ENCODE peak calls at places on chromosomes 11 and 22, in four cellular contexts. One of them, this sample, is unnamed.
A peak's percentile ranks its signal among the peaks of the same experiment; 100 is the strongest.

GRCh38 chr11:118230088-118230487 is 5.3 kb upstream of the JAML start:
- DNase-seq in fibroblast of pulmonary artery: no peak
- DNase-seq in retinal pigment epithelial cell: no peak
- DNase-seq in choroid plexus epithelial cell: no peak
- DNase-seq in this sample: no peak

GRCh38 chr22:20089977-20090729 is 10.1 kb downstream of the DGCR8 start:
- DNase-seq in retinal pigment epithelial cell: no peak
- DNase-seq in choroid plexus epithelial cell: no peak
- DNase-seq in fibroblast of pulmonary artery: no peak
- DNase-seq in this sample: no peak

GRCh38 chr22:44181033-44181911 is 547 bp downstream of the PARVG start:
- DNase-seq in choroid plexus epithelial cell: no peak
- DNase-seq in fibroblast of pulmonary artery: no peak
- DNase-seq in retinal pigment epithelial cell: no peak
- DNase-seq in this sample: no peak

GRCh38 chr11:36231300-36231699 is 57.9 kb downstream of the COMMD9 start:
- DNase-seq in retinal pigment epithelial cell: peak; percentile 85
- DNase-seq in fibroblast of pulmonary artery: peak; percentile 59
- DNase-seq in choroid plexus epithelial cell: peak; percentile 84
- DNase-seq in this sample: no peak

GRCh38 chr11:118975771-118976709 is 4.5 kb downstream of the FOXR1 start:
- DNase-seq in choroid plexus epithelial cell: no peak
- DNase-seq in retinal pigment epithelial cell: peak; percentile 74
- DNase-seq in fibroblast of pulmonary artery: no peak
- DNase-seq in this sample: no peak

GRCh38 chr22:19807914-19808872 is 46.5 kb downstream of the GNB1L start:
- DNase-seq in choroid plexus epithelial cell: no peak
- DNase-seq in fibroblast of pulmonary artery: no peak
- DNase-seq in retinal pigment epithelial cell: no peak
- DNase-seq in this sample: no peak

GRCh38 chr11:124301482-124301881 is 12.3 kb downstream of the OR8D1 start:
- DNase-seq in retinal pigment epithelial cell: no peak
- DNase-seq in fibroblast of pulmonary artery: peak; percentile 73
- DNase-seq in choroid plexus epithelial cell: peak; percentile 81
- DNase-seq in this sample: no peak

GRCh38 chr22:17596226-17596625 is 32.3 kb downstream of the ATP6V1E1 start:
- DNase-seq in choroid plexus epithelial cell: no peak
- DNase-seq in fibroblast of pulmonary artery: no peak
- DNase-seq in retinal pigment epithelial cell: no peak
- DNase-seq in this sample: no peak

GRCh38 chr22:24529898-24530297 is 25.0 kb downstream of the GUCD1 start:
- DNase-seq in retinal pigment epithelial cell: no peak
- DNase-seq in choroid plexus epithelial cell: no peak
- DNase-seq in fibroblast of pulmonary artery: no peak
- DNase-seq in this sample: no peak

GRCh38 chr22:49011769-49012598 is 815.7 kb downstream of the BRD1 start:
- DNase-seq in fibroblast of pulmonary artery: no peak
- DNase-seq in choroid plexus epithelial cell: no peak
- DNase-seq in retinal pigment epithelial cell: no peak
- DNase-seq in this sample: no peak

GRCh38 chr11:33694346-33695050 is 6.1 kb downstream of the C11orf91 start:
- DNase-seq in retinal pigment epithelial cell: no peak
- DNase-seq in fibroblast of pulmonary artery: no peak
- DNase-seq in choroid plexus epithelial cell: no peak
- DNase-seq in this sample: no peak

GRCh38 chr11:92295175-92296137 is 70.8 kb downstream of the FAT3 start:
- DNase-seq in fibroblast of pulmonary artery: peak; percentile 63
- DNase-seq in choroid plexus epithelial cell: no peak
- DNase-seq in retinal pigment epithelial cell: peak; percentile 37
- DNase-seq in this sample: no peak

GRCh38 chr22:47807506-47807905 is 1045.1 kb downstream of the TBC1D22A start:
- DNase-seq in retinal pigment epithelial cell: no peak
- DNase-seq in fibroblast of pulmonary artery: no peak
- DNase-seq in choroid plexus epithelial cell: no peak
- DNase-seq in this sample: no peak

GRCh38 chr11:75565221-75565814 is 3.3 kb downstream of the SERPINH1 start:
- DNase-seq in choroid plexus epithelial cell: peak; percentile 68
- DNase-seq in retinal pigment epithelial cell: no peak
- DNase-seq in fibroblast of pulmonary artery: peak; percentile 71
- DNase-seq in this sample: no peak

GRCh38 chr22:19879996-19880785 is 25.5 kb upstream of the GNB1L start:
- DNase-seq in fibroblast of pulmonary artery: no peak
- DNase-seq in choroid plexus epithelial cell: no peak
- DNase-seq in retinal pigment epithelial cell: no peak
- DNase-seq in this sample: peak; percentile 21

GRCh38 chr11:78371221-78371899 is 46.3 kb downstream of the GAB2 start:
- DNase-seq in retinal pigment epithelial cell: no peak
- DNase-seq in choroid plexus epithelial cell: no peak
- DNase-seq in fibroblast of pulmonary artery: no peak
- DNase-seq in this sample: peak; percentile 24

GRCh38 chr22:24325105-24325757 is 54.6 kb downstream of the SPECC1L start:
- DNase-seq in choroid plexus epithelial cell: peak; percentile 96
- DNase-seq in fibroblast of pulmonary artery: peak; percentile 92
- DNase-seq in retinal pigment epithelial cell: peak; percentile 38
- DNase-seq in this sample: peak; percentile 19

GRCh38 chr11:7219457-7219856 is 32.2 kb upstream of the SYT9 start:
- DNase-seq in fibroblast of pulmonary artery: no peak
- DNase-seq in retinal pigment epithelial cell: peak; percentile 35
- DNase-seq in choroid plexus epithelial cell: no peak
- DNase-seq in this sample: no peak

GRCh38 chr22:48187272-48187855 is 1424.9 kb downstream of the TBC1D22A start:
- DNase-seq in fibroblast of pulmonary artery: no peak
- DNase-seq in retinal pigment epithelial cell: no peak
- DNase-seq in choroid plexus epithelial cell: no peak
- DNase-seq in this sample: no peak

GRCh38 chr11:108628326-108628725 is 34.8 kb upstream of the EXPH5 start:
- DNase-seq in choroid plexus epithelial cell: no peak
- DNase-seq in retinal pigment epithelial cell: no peak
- DNase-seq in fibroblast of pulmonary artery: no peak
- DNase-seq in this sample: no peak

GRCh38 chr11:71252782-71253730 is 679 bp upstream of the SHANK2 start:
- DNase-seq in fibroblast of pulmonary artery: peak; percentile 27
- DNase-seq in choroid plexus epithelial cell: peak; percentile 49
- DNase-seq in retinal pigment epithelial cell: no peak
- DNase-seq in this sample: no peak

GRCh38 chr22:27650572-27650971 is 151.0 kb downstream of the MN1 start:
- DNase-seq in fibroblast of pulmonary artery: no peak
- DNase-seq in choroid plexus epithelial cell: no peak
- DNase-seq in retinal pigment epithelial cell: no peak
- DNase-seq in this sample: no peak

GRCh38 chr11:83349371-83349770 is 63.2 kb upstream of the CCDC90B start:
- DNase-seq in fibroblast of pulmonary artery: no peak
- DNase-seq in choroid plexus epithelial cell: no peak
- DNase-seq in retinal pigment epithelial cell: no peak
- DNase-seq in this sample: no peak

GRCh38 chr11:19677380-19678080 is 35.1 kb upstream of the NAV2 start:
- DNase-seq in fibroblast of pulmonary artery: no peak
- DNase-seq in choroid plexus epithelial cell: no peak
- DNase-seq in retinal pigment epithelial cell: no peak
- DNase-seq in this sample: no peak

GRCh38 chr11:57476883-57477506 is 16.7 kb downstream of the RTN4RL2 start:
- DNase-seq in choroid plexus epithelial cell: peak; percentile 16
- DNase-seq in fibroblast of pulmonary artery: no peak
- DNase-seq in retinal pigment epithelial cell: no peak
- DNase-seq in this sample: no peak

GRCh38 chr11:12120031-12121008 is 9.9 kb downstream of the MICAL2 start:
- DNase-seq in fibroblast of pulmonary artery: peak; percentile 71
- DNase-seq in choroid plexus epithelial cell: no peak
- DNase-seq in retinal pigment epithelial cell: no peak
- DNase-seq in this sample: no peak

GRCh38 chr22:20438066-20438677 is 547 bp upstream of the SCARF2 start:
- DNase-seq in retinal pigment epithelial cell: no peak
- DNase-seq in choroid plexus epithelial cell: peak; percentile 75
- DNase-seq in fibroblast of pulmonary artery: peak; percentile 30
- DNase-seq in this sample: peak; percentile 14

GRCh38 chr22:20488946-20489345 is 6.6 kb downstream of the KLHL22 start:
- DNase-seq in choroid plexus epithelial cell: no peak
- DNase-seq in retinal pigment epithelial cell: no peak
- DNase-seq in fibroblast of pulmonary artery: no peak
- DNase-seq in this sample: no peak

GRCh38 chr11:15850992-15851615 is 505.2 kb downstream of the SOX6 start:
- DNase-seq in fibroblast of pulmonary artery: peak; percentile 16
- DNase-seq in retinal pigment epithelial cell: no peak
- DNase-seq in choroid plexus epithelial cell: no peak
- DNase-seq in this sample: no peak

GRCh38 chr11:124026498-124026897 is at the start of gene OR10G8:
- DNase-seq in fibroblast of pulmonary artery: no peak
- DNase-seq in retinal pigment epithelial cell: no peak
- DNase-seq in choroid plexus epithelial cell: no peak
- DNase-seq in this sample: no peak

GRCh38 chr11:106031210-106031845 is 9.3 kb upstream of the MSANTD4 start:
- DNase-seq in retinal pigment epithelial cell: no peak
- DNase-seq in choroid plexus epithelial cell: peak; percentile 22
- DNase-seq in fibroblast of pulmonary artery: peak; percentile 11
- DNase-seq in this sample: no peak

GRCh38 chr11:77590194-77590591 is 440 bp downstream of the AQP11 start:
- DNase-seq in retinal pigment epithelial cell: no peak
- DNase-seq in choroid plexus epithelial cell: peak; percentile 66
- DNase-seq in fibroblast of pulmonary artery: peak; percentile 29
- DNase-seq in this sample: no peak

DNA sequence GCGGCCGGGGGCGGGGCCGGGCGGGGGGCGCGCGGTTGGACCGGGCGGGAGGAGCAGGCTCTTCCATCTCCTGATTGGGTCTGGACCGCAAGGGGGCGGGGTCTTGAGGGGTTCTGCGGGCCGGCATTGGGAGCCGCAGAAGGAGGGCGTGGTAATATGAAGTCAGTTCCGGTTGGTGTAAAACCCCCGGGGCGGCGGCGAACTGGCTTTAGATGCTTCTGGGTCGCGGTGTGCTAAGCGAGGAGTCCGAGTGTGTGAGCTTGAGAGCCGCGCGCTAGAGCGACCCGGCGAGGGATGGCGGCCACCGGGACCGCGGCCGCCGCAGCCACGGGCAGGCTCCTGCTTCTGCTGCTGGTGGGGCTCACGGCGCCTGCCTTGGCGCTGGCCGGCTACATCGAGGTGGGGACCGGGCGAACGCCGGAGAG is at the start of gene APLP2:
- DNase-seq in fibroblast of pulmonary artery: peak; percentile 98
- DNase-seq in retinal pigment epithelial cell: peak; percentile 91
- DNase-seq in choroid plexus epithelial cell: peak; percentile 99
- DNase-seq in this sample: peak; percentile 70
- TF ChIP-seq CTCF in fibroblast of pulmonary artery: no peak
- TF ChIP-seq CTCF in retinal pigment epithelial cell: peak; percentile 0
- TF ChIP-seq CTCF in choroid plexus epithelial cell: no peak
- TF ChIP-seq CTCF in this sample: no peak

DNA sequence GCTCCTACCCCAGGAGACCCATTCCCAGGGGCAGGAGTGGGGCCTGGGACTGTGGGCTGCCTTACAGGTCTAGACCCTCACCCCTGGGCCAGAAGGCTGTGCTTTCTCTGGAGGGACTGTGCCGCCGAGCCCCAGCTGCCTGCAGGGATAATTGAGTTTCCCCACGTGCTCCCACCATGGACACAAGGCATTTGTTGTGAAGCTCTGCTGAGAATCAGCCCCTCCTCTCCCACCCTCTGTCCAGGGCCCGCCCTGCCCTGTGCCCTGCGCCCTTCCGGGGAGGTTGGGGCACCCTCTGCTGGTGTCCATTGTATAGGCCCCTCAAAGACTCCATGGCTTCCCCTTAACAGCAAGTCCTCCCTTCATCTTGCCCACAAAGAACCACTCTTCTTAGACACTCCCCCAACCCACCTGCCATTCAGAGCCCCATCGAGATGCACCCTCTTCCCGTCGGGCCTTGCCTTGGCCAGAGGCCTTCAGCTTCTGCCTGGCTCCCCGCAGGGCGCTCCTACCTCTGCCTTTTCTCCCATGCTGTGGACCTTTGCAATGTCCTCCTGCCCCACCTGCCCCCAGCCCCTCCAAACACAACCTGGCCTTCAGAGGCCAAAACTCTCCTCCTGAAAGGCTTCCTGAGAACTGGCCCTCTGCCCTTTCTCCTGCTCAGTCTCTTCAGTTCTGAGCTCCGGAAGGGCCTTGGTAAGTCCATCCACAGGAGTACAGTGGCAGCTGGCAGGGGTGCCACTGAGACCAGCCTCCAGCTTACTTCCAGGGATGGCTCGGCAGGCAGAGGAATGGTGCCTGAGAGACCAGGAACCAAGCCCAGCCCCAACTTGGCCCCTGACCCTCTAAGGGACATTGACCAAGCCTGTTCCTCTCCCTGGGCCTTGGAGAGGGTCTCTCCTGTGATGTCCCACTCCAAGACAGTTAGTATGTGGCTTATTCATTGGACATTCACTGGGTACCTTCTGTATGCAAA is 22.4 kb downstream of the DUSP8 start:
- DNase-seq in retinal pigment epithelial cell: no peak
- DNase-seq in fibroblast of pulmonary artery: no peak
- DNase-seq in choroid plexus epithelial cell: no peak
- DNase-seq in this sample: no peak
- TF ChIP-seq CTCF in retinal pigment epithelial cell: peak; percentile 13
- TF ChIP-seq CTCF in fibroblast of pulmonary artery: no peak
- TF ChIP-seq CTCF in choroid plexus epithelial cell: no peak
- TF ChIP-seq CTCF in this sample: no peak

DNA sequence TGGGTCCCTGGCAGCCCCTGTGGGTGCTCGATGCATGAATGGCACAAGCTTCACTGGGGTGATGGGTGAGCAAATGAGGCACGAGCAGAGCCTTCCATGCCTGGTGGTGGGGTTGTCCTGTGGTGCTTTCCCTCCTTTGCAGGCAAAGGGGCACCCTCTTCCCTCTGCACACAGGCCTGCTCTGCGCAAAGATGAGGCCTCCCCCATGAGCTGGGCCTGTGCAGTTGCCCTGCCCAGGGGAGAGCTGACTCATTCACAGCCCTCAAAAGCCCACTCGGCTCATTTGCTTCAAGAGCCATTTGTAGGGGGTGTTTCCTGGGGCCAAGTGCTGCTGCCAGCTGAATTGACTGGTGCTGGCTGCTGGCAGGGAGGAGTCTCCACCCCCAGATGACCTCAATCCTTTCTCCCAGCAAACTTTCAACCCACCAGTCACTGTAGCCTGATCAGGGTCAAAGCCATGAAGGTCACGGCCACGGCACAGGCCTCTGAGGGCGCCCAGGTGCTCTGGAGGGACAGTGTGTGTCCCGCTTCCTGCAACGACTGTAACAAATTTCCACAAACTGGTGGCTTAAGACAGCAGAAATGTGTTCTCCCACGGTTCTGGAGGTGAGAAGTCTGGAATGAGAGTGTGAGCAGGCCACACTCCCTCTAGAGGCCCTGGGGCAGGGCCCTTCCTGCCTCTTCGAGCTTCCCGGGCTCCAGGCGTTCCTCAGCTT is 48.8 kb upstream of the ANO1 start:
- DNase-seq in retinal pigment epithelial cell: no peak
- DNase-seq in fibroblast of pulmonary artery: no peak
- DNase-seq in choroid plexus epithelial cell: no peak
- DNase-seq in this sample: no peak
- TF ChIP-seq CTCF in retinal pigment epithelial cell: no peak
- TF ChIP-seq CTCF in fibroblast of pulmonary artery: no peak
- TF ChIP-seq CTCF in choroid plexus epithelial cell: no peak
- TF ChIP-seq CTCF in this sample: no peak

DNA sequence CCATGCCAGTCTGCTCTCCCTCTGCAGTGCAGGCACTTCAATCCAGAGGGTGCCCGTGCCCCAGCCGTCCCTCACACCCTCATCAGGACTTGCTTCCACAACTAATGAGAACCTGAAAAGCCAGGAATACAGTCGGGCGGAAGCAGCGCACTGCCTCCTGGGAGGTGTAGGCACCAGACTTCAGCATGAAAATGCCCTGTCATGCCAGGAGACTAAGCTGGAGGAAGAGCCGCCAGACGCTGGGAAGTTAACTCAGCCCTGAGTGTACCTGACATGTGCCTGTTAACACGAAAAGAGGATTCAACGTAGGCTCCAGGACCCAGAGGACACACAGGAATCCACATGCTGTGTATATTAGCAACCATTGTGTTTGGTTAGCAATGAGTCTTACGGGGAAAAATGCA is 40.0 kb upstream of the FLI1 start:
- DNase-seq in retinal pigment epithelial cell: peak; percentile 44
- DNase-seq in fibroblast of pulmonary artery: peak; percentile 56
- DNase-seq in choroid plexus epithelial cell: peak; percentile 69
- DNase-seq in this sample: no peak
- TF ChIP-seq CTCF in retinal pigment epithelial cell: peak; percentile 20
- TF ChIP-seq CTCF in fibroblast of pulmonary artery: no peak
- TF ChIP-seq CTCF in choroid plexus epithelial cell: peak; percentile 7
- TF ChIP-seq CTCF in this sample: no peak